ENCODE peak calls at places on chromosomes 7 and 10, in five cellular contexts. L is SW480, K is right atrium auricular region, S is NCI-H2029, E is occipital lobe. H is an unnamed sample.

GRCh38 chr7:93232673-93233018 is 480 bp downstream of the VPS50 start:
- DNase-seq in L (peak), K (no peak), S (no peak), E (no peak), H (peak)

GRCh38 chr7:148729984-148730733 is 31.5 kb downstream of the CUL1 start:
- DNase-seq in L (no peak), K (no peak), S (no peak), E (no peak), H (no peak)

GRCh38 chr7:128361463-128362441 is at the start of gene PRRT4:
- DNase-seq in L (peak), K (no peak), S (no peak), E (peak), H (peak)

GRCh38 chr10:68082815-68083395 is 7.8 kb upstream of the HERC4 start:
- DNase-seq in L (no peak), K (no peak), S (no peak), E (no peak), H (peak)

GRCh38 chr7:158865462-158865922 is 9.1 kb downstream of the DYNC2I1 start:
- DNase-seq in L (peak), K (no peak), S (no peak), E (no peak), H (no peak)

GRCh38 chr7:15424468-15424867 is 137.3 kb downstream of the AGMO start:
- DNase-seq in L (no peak), K (no peak), S (no peak), E (no peak), H (no peak)

GRCh38 chr7:36583318-36583717 is 141.0 kb downstream of the AOAH start:
- DNase-seq in L (peak), K (no peak), S (no peak), E (no peak), H (no peak)

GRCh38 chr10:34075269-34075926 is 739.7 kb downstream of the PARD3 start:
- DNase-seq in L (no peak), K (no peak), S (no peak), E (no peak), H (no peak)

GRCh38 chr10:12299222-12299973 is 49.9 kb upstream of the CAMK1D start:
- DNase-seq in L (no peak), K (no peak), S (peak), E (no peak), H (no peak)

GRCh38 chr10:86755740-86756510 is 494 bp upstream of the BMPR1A start:
- DNase-seq in L (peak), K (peak), S (peak), E (peak), H (peak)

GRCh38 chr7:138981332-138982203 is at the start of gene KIAA1549:
- DNase-seq in L (peak), K (no peak), S (peak), E (peak), H (peak)

GRCh38 chr7:102892631-102893278 is 20.0 kb upstream of the LRRC17 start:
- DNase-seq in L (no peak), K (no peak), S (no peak), E (no peak), H (no peak)

GRCh38 chr7:23470290-23471089 is at the start of gene IGF2BP3:
- DNase-seq in L (peak), K (no peak), S (no peak), E (no peak), H (peak)

GRCh38 chr10:130545122-130545521 is 408.9 kb downstream of the GLRX3 start:
- DNase-seq in L (no peak), K (no peak), S (no peak), E (no peak), H (no peak)

GRCh38 chr10:119449760-119450461 is 92.6 kb downstream of the RGS10 start:
- DNase-seq in L (peak), K (peak), S (no peak), E (no peak), H (no peak)

GRCh38 chr7:137873524-137873923 is 26.8 kb upstream of the DGKI start:
- DNase-seq in L (no peak), K (no peak), S (no peak), E (no peak), H (no peak)

GRCh38 chr10:71611709-71612422 is 107.7 kb downstream of the C10orf105 start:
- DNase-seq in L (no peak), K (no peak), S (no peak), E (no peak), H (no peak)

GRCh38 chr10:119029613-119030420 is at the start of gene NANOS1:
- DNase-seq in L (peak), K (no peak), S (no peak), E (no peak), H (no peak)